ENCODE peak calls at places on chromosomes 16 and 17, in five cellular contexts. G, V, X, Q and F are unnamed samples. For H3K27me3, the result is how much of the 10 kb centered on the place peaks cover.

GRCh38 chr16:51116353-51116752 is 34.7 kb downstream of the SALL1 start:
- DNase-seq in X (no peak), G (no peak), V (no peak), Q (no peak), F (no peak)

GRCh38 chr16:64893386-64893785 is 228.5 kb downstream of the CDH11 start:
- DNase-seq in X (no peak), V (no peak), Q (no peak), G (no peak), F (peak)

GRCh38 chr17:37373530-37374159 is 2.1 kb upstream of the C17orf78 start:
- DNase-seq in X (peak), G (peak), V (peak), Q (peak), F (peak)

GRCh38 chr17:42031584-42031983 is 11.7 kb downstream of the NKIRAS2 start:
- DNase-seq in G (no peak), X (no peak), V (no peak), Q (no peak), F (no peak)

GRCh38 chr17:78341559-78342437 is 18.1 kb downstream of the SOCS3 start:
- DNase-seq in V (peak), X (no peak), G (peak), Q (peak), F (peak)

GRCh38 chr17:15185625-15185991 is 79.5 kb downstream of the PMP22 start:
- DNase-seq in G (no peak), X (no peak), V (no peak), Q (peak), F (peak)

GRCh38 chr16:51431517-51432241 is 280.6 kb upstream of the SALL1 start:
- DNase-seq in V (peak), G (no peak), X (no peak), Q (peak), F (no peak)

GRCh38 chr16:4693956-4694663 is 748 bp downstream of the NUDT16L1 start:
- DNase-seq in V (peak), Q (peak), G (peak), X (no peak), F (peak)

GRCh38 chr16:57341441-57342303 is 16.9 kb upstream of the CCL22 start:
- DNase-seq in X (no peak), Q (peak), V (no peak), G (no peak), F (no peak)

GRCh38 chr16:74627506-74628220 is 20.7 kb upstream of the GLG1 start:
- DNase-seq in G (no peak), V (peak), X (no peak), Q (peak), F (peak)

GRCh38 chr17:72600934-72601333 is 480.1 kb downstream of the SOX9 start:
- DNase-seq in X (no peak), Q (no peak), G (no peak), V (no peak), F (no peak)

GRCh38 chr17:37725021-37725585 is 19.8 kb downstream of the HNF1B start:
- DNase-seq in Q (peak), V (no peak), X (no peak), G (no peak), F (no peak)

GRCh38 chr16:27749946-27750345 is 200.0 kb downstream of the KATNIP start:
- DNase-seq in Q (no peak), G (no peak), V (no peak), X (no peak), F (no peak)

GRCh38 chr17:75346906-75347305 is 57.7 kb upstream of the SLC25A19 start:
- DNase-seq in Q (no peak), X (no peak), V (no peak), G (no peak), F (no peak)

GRCh38 chr17:44004761-44005526 is 522 bp downstream of the NAGS start:
- DNase-seq in X (no peak), V (no peak), G (peak), Q (peak), F (no peak)

GRCh38 chr17:73278465-73279453 is 17.1 kb upstream of the CPSF4L start:
- DNase-seq in Q (peak), X (no peak), V (peak), G (peak), F (peak)

GRCh38 chr16:17351471-17352045 is 119.2 kb downstream of the XYLT1 start:
- DNase-seq in Q (no peak), V (no peak), G (no peak), X (no peak), F (no peak)

GRCh38 chr16:83802135-83802534 is 5.6 kb upstream of the HSBP1 start:
- DNase-seq in V (no peak), Q (no peak), G (no peak), X (no peak), F (no peak)

GRCh38 chr17:47225436-47225858 is 16.3 kb downstream of the MYL4 start:
- DNase-seq in G (no peak), X (peak), V (peak), Q (peak), F (peak)

GRCh38 chr16:66058181-66058580 is 308.3 kb upstream of the CDH5 start:
- DNase-seq in Q (no peak), V (no peak), G (no peak), X (no peak), F (no peak)

GRCh38 chr17:75046583-75047289 is at the start of the genes ATP5PD and KCTD2:
- DNase-seq in V (peak), X (peak), G (peak), Q (peak), F (peak)

GRCh38 chr16:83779881-83780280 is 27.9 kb upstream of the HSBP1 start:
- DNase-seq in X (no peak), Q (no peak), V (no peak), G (no peak), F (peak)

GRCh38 chr17:1568950-1569810 is 6.6 kb upstream of the PITPNA start:
- DNase-seq in X (no peak), G (no peak), Q (no peak), V (no peak), F (no peak)

GRCh38 chr17:8991514-8992285 is 26.2 kb upstream of the PIK3R5 start:
- DNase-seq in Q (peak), X (peak), V (peak), G (peak), F (peak)

GRCh38 chr17:12730931-12731521 is 58.3 kb upstream of the ARHGAP44 start:
- DNase-seq in V (peak), Q (peak), X (peak), G (no peak), F (peak)

GRCh38 chr16:51383909-51384308 is 232.8 kb upstream of the SALL1 start:
- DNase-seq in Q (no peak), V (no peak), X (no peak), G (no peak), F (no peak)

GRCh38 chr17:39935896-39936295 is 8.4 kb downstream of the LRRC3C start:
- DNase-seq in V (no peak), X (no peak), Q (no peak), G (no peak), F (no peak)

GRCh38 chr17:48438662-48439061 is 8.6 kb upstream of the SKAP1 start:
- DNase-seq in Q (no peak), X (no peak), G (no peak), V (no peak), F (no peak)
- H3K27me3 ChIP-seq in Q (under half), X (under half), G (under half), V (under half), F (under half)

GRCh38 chr17:81683584-81684441 is at the start of the genes ARL16 and HGS:
- DNase-seq in V (peak), G (peak), Q (peak), X (peak), F (peak)
- TF ChIP-seq POLR2A in V (peak), G (peak), Q (no peak), X (peak), F (peak)

DNA sequence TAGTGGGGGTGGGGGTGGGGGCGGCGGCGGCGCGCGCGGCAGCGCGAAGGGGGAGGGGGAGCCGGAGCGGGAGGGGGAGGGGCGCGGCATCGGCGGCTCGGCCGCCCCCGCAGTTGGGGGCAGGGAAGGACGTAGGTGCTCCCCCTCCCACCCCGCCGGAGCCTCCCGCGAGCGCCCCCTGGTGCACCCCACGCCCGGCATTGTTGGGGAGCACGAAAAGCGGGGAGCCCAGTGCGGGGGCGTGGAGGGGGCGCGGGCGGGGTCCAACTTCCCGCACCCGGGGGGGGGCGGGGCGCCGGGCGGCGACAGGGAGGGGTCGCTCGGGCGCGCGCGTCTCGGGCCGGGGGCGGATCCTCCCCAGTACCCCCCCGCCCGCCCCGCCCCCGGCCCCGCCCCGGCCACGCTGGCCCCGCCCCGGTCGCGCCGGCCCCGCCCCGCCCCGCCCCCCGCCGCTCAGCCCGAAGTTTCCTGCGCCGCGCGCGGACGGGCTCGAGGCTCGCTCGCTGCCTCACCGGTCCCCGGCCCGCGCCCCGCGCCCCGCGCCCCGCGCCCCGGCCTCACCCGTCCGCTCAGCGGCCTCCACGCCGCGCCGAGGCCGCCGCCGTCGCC is at the start of gene CACNA1H:
- DNase-seq in X (no peak), V (peak), G (peak), Q (no peak), F (no peak)
- H3K27me3 ChIP-seq in X (under half), V (under half), G (under half), Q (under half), F (under half)

GRCh38 chr16:85940214-85940613 is 41.3 kb downstream of the IRF8 start:
- DNase-seq in X (no peak), G (no peak), V (no peak), Q (no peak), F (no peak)
- TF ChIP-seq POLR2A in X (no peak), G (no peak), V (no peak), Q (no peak), F (no peak)

GRCh38 chr17:48998557-48999440 is 1.6 kb downstream of the IGF2BP1 start:
- DNase-seq in X (no peak), G (no peak), V (no peak), Q (no peak), F (no peak)
- H3K27me3 ChIP-seq in X (half or more), G (under half), V (half or more), Q (half or more), F (half or more)